ENCODE peak calls at places on chromosomes 5 and 9, in seven cellular contexts. One of them, this sample, is unnamed.

GRCh38 chr5:54243483-54244080 is 66.8 kb downstream of the ARL15 start:
- DNase-seq in H9: no peak
- DNase-seq in right cardiac atrium: no peak
- DNase-seq in sigmoid colon: no peak
- DNase-seq in neuronal stem cell: peak; percentile 27
- DNase-seq in endothelial cell of umbilical vein: peak; percentile 47
- DNase-seq in psoas muscle: no peak
- DNase-seq in this sample: no peak

GRCh38 chr5:167764650-167765289 is 526.7 kb upstream of the WWC1 start:
- DNase-seq in sigmoid colon: no peak
- DNase-seq in H9: peak; percentile 27
- DNase-seq in neuronal stem cell: no peak
- DNase-seq in psoas muscle: no peak
- DNase-seq in right cardiac atrium: no peak
- DNase-seq in endothelial cell of umbilical vein: no peak
- DNase-seq in this sample: no peak

GRCh38 chr5:9207820-9208418 is 338.0 kb downstream of the SEMA5A start:
- DNase-seq in neuronal stem cell: no peak
- DNase-seq in psoas muscle: no peak
- DNase-seq in endothelial cell of umbilical vein: peak; percentile 45
- DNase-seq in sigmoid colon: no peak
- DNase-seq in H9: no peak
- DNase-seq in right cardiac atrium: no peak
- DNase-seq in this sample: no peak

GRCh38 chr9:99824378-99825157 is 2.9 kb downstream of the NR4A3 start:
- DNase-seq in psoas muscle: peak; percentile 59
- DNase-seq in neuronal stem cell: peak; percentile 80
- DNase-seq in endothelial cell of umbilical vein: peak; percentile 12
- DNase-seq in sigmoid colon: peak; percentile 69
- DNase-seq in H9: peak; percentile 81
- DNase-seq in right cardiac atrium: peak; percentile 38
- DNase-seq in this sample: peak; percentile 57

GRCh38 chr9:124355032-124355940 is 60.0 kb downstream of the PSMB7 start:
- DNase-seq in psoas muscle: no peak
- DNase-seq in neuronal stem cell: no peak
- DNase-seq in H9: no peak
- DNase-seq in endothelial cell of umbilical vein: no peak
- DNase-seq in right cardiac atrium: no peak
- DNase-seq in sigmoid colon: no peak
- DNase-seq in this sample: no peak

GRCh38 chr5:174832811-174833210 is 108.4 kb downstream of the MSX2 start:
- DNase-seq in psoas muscle: no peak
- DNase-seq in endothelial cell of umbilical vein: no peak
- DNase-seq in H9: no peak
- DNase-seq in right cardiac atrium: no peak
- DNase-seq in sigmoid colon: no peak
- DNase-seq in neuronal stem cell: no peak
- DNase-seq in this sample: no peak

GRCh38 chr5:142727736-142728047 is 41.8 kb upstream of the FGF1 start:
- DNase-seq in right cardiac atrium: no peak
- DNase-seq in neuronal stem cell: no peak
- DNase-seq in H9: no peak
- DNase-seq in endothelial cell of umbilical vein: no peak
- DNase-seq in psoas muscle: no peak
- DNase-seq in sigmoid colon: no peak
- DNase-seq in this sample: no peak

GRCh38 chr9:75616841-75617566 is 273.5 kb upstream of the PCSK5 start:
- DNase-seq in right cardiac atrium: no peak
- DNase-seq in neuronal stem cell: peak; percentile 59
- DNase-seq in endothelial cell of umbilical vein: no peak
- DNase-seq in sigmoid colon: no peak
- DNase-seq in H9: no peak
- DNase-seq in psoas muscle: no peak
- DNase-seq in this sample: no peak

GRCh38 chr5:133930061-133930823 is 38.2 kb downstream of the C5orf15 start:
- DNase-seq in psoas muscle: no peak
- DNase-seq in endothelial cell of umbilical vein: no peak
- DNase-seq in right cardiac atrium: peak; percentile 71
- DNase-seq in H9: no peak
- DNase-seq in sigmoid colon: no peak
- DNase-seq in neuronal stem cell: no peak
- DNase-seq in this sample: no peak

GRCh38 chr5:27476356-27476988 is 438.1 kb upstream of the CDH9 start:
- DNase-seq in endothelial cell of umbilical vein: no peak
- DNase-seq in sigmoid colon: no peak
- DNase-seq in neuronal stem cell: no peak
- DNase-seq in right cardiac atrium: no peak
- DNase-seq in psoas muscle: no peak
- DNase-seq in H9: no peak
- DNase-seq in this sample: no peak

GRCh38 chr5:179805529-179806249 is 977 bp downstream of the MGAT4B start:
- DNase-seq in sigmoid colon: peak; percentile 77
- DNase-seq in endothelial cell of umbilical vein: peak; percentile 46
- DNase-seq in neuronal stem cell: no peak
- DNase-seq in H9: peak; percentile 34
- DNase-seq in right cardiac atrium: peak; percentile 59
- DNase-seq in psoas muscle: peak; percentile 78
- DNase-seq in this sample: peak; percentile 72

GRCh38 chr5:68398146-68398812 is 182.7 kb downstream of the PIK3R1 start:
- DNase-seq in neuronal stem cell: no peak
- DNase-seq in endothelial cell of umbilical vein: no peak
- DNase-seq in psoas muscle: no peak
- DNase-seq in sigmoid colon: no peak
- DNase-seq in H9: no peak
- DNase-seq in right cardiac atrium: no peak
- DNase-seq in this sample: no peak

GRCh38 chr5:71693828-71694427 is 25.1 kb upstream of the CARTPT start:
- DNase-seq in endothelial cell of umbilical vein: no peak
- DNase-seq in H9: peak; percentile 51
- DNase-seq in psoas muscle: no peak
- DNase-seq in right cardiac atrium: no peak
- DNase-seq in neuronal stem cell: no peak
- DNase-seq in sigmoid colon: no peak
- DNase-seq in this sample: no peak

GRCh38 chr9:122383992-122384461 is 13.2 kb downstream of the PTGS1 start:
- DNase-seq in right cardiac atrium: no peak
- DNase-seq in endothelial cell of umbilical vein: peak; percentile 52
- DNase-seq in psoas muscle: no peak
- DNase-seq in H9: no peak
- DNase-seq in neuronal stem cell: no peak
- DNase-seq in sigmoid colon: peak; percentile 46
- DNase-seq in this sample: no peak

GRCh38 chr9:122380293-122380692 is 9.5 kb downstream of the PTGS1 start:
- DNase-seq in sigmoid colon: no peak
- DNase-seq in H9: no peak
- DNase-seq in neuronal stem cell: no peak
- DNase-seq in psoas muscle: no peak
- DNase-seq in endothelial cell of umbilical vein: no peak
- DNase-seq in right cardiac atrium: no peak
- DNase-seq in this sample: no peak

GRCh38 chr9:122381206-122381950 is 10.6 kb downstream of the PTGS1 start:
- DNase-seq in endothelial cell of umbilical vein: no peak
- DNase-seq in psoas muscle: no peak
- DNase-seq in sigmoid colon: peak; percentile 62
- DNase-seq in right cardiac atrium: no peak
- DNase-seq in neuronal stem cell: no peak
- DNase-seq in H9: no peak
- DNase-seq in this sample: no peak

GRCh38 chr9:122386316-122386872 is 15.6 kb downstream of the PTGS1 start:
- DNase-seq in endothelial cell of umbilical vein: no peak
- DNase-seq in psoas muscle: no peak
- DNase-seq in H9: no peak
- DNase-seq in neuronal stem cell: no peak
- DNase-seq in sigmoid colon: peak; percentile 41
- DNase-seq in right cardiac atrium: no peak
- DNase-seq in this sample: no peak

DNA sequence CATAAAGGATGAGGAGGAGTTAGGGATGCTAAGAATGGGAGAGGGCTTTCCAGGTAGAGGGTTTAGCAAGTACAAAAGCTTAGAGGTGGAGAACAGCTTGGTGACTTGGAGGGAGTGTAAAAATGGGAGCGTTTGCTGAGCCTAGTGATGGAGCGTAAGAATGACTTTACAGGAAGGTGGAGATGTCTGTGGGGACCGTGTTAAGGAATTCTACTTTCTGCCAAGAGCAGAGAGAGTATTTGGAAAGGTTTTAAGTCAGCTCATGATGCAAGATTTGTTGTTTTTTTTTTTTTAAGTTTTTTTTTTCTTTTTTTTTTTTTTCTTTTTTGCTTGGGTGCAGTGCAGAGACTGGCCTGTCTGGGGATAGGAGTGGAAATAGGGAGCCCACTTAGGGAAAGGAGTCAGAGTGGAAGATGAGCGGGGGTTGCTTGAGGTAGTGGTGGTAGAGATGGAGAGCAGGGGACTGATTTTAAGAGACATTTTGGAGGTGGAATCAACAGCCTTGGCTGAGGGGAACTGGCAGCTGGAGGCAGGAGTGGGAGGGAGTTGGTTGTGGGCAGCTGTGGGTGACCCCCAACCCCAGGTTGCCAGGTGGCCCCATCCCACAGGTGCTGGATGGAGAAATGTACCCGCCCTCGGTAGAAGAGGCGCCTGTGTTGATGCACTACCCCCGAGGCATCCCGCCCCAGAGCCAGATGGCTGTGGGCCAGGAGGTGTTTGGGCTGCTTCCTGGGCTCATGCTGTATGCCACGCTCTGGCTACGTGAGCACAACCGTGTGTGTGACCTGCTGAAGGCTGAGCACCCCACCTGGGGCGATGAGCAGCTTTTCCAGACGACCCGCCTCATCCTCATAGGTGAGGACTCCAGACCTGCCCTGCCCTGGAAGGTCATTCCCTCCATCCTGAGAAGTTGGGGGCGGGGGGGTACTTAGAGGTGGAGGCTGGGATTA is 12.4 kb downstream of the PTGS1 start:
- DNase-seq in endothelial cell of umbilical vein: no peak
- DNase-seq in H9: no peak
- DNase-seq in neuronal stem cell: no peak
- DNase-seq in psoas muscle: no peak
- DNase-seq in right cardiac atrium: no peak
- DNase-seq in sigmoid colon: peak; percentile 79
- DNase-seq in this sample: no peak
- H3K27ac ChIP-seq in endothelial cell of umbilical vein: peak overlapping the region; percentile 19
- H3K27ac ChIP-seq in H9: no peak overlapping the region
- H3K27ac ChIP-seq in neuronal stem cell: no peak overlapping the region
- H3K27ac ChIP-seq in psoas muscle: no peak overlapping the region
- H3K27ac ChIP-seq in right cardiac atrium: no peak overlapping the region
- H3K27ac ChIP-seq in sigmoid colon: peak overlapping the region; percentile 66
- H3K27ac ChIP-seq in this sample: no peak overlapping the region

DNA sequence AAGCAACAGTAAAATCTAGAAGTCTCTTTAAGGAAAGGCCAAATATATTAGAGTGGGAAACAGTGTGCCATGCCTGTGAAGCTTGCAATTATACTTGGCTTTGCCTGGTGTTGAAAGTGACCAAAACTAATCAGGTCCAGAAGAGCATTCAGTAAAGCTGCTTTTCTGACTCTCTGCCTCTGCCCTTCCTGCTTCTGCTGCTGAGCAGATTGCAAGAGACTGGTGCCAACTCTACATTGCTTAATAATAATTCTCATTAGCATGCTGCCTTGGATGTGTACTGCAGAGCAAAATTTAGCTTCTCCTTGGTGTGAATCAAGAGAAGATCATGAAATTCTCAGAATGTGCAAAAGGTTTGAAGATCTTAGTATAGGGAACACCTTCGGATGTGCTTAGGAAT is 120.4 kb upstream of the RFX3 start:
- DNase-seq in right cardiac atrium: no peak
- DNase-seq in H9: no peak
- DNase-seq in endothelial cell of umbilical vein: no peak
- DNase-seq in sigmoid colon: no peak
- DNase-seq in neuronal stem cell: no peak
- DNase-seq in psoas muscle: no peak
- DNase-seq in this sample: no peak
- H3K27me3 ChIP-seq in right cardiac atrium: no peaks in the 10 kb centered on the region
- H3K27me3 ChIP-seq in H9: no peaks in the 10 kb centered on the region
- H3K27me3 ChIP-seq in endothelial cell of umbilical vein: no peaks in the 10 kb centered on the region
- H3K27me3 ChIP-seq in sigmoid colon: no peaks in the 10 kb centered on the region
- H3K27me3 ChIP-seq in neuronal stem cell: no peaks in the 10 kb centered on the region
- H3K27me3 ChIP-seq in psoas muscle: no peaks in the 10 kb centered on the region
- H3K27me3 ChIP-seq in this sample: no peaks in the 10 kb centered on the region

DNA sequence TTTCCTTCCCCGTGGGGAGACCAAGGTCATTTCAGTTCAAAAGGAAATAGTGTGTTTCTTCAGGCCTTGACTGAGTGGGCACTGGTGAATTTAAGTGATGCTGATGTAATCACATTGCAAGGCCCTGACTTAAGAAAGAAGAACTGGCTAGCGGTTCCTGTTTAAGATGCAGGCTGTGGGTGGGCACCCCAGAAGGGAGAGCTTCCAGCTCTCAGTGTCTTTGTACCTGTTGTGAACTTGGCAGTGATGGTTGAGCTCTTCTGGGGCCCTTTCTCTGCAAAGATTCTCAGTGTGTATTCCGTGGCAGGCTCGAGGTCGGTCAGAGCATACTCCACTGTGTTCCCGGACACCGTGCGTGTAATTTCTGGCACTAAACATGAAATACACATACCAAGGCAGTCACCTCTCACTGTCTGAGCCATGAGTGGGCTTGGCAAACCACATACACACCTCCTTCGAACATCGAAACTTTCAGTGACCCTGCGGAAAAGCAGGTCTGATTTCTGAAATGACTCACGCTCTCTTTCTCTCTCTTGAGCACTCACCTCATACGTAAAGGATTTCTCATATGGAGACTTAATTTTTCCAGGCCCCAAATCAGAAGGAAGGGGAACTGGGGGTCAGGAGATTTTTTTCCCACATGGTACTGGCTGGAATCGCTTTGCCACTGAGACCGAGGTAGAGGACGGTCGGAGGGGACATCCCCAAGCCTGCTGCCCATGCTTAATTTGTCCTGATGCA is 81.9 kb downstream of the TNC start:
- DNase-seq in right cardiac atrium: no peak
- DNase-seq in H9: no peak
- DNase-seq in endothelial cell of umbilical vein: no peak
- DNase-seq in neuronal stem cell: no peak
- DNase-seq in sigmoid colon: no peak
- DNase-seq in psoas muscle: no peak
- DNase-seq in this sample: no peak
- H3K27ac ChIP-seq in right cardiac atrium: peak overlapping the region; percentile 26
- H3K27ac ChIP-seq in H9: no peak overlapping the region
- H3K27ac ChIP-seq in endothelial cell of umbilical vein: no peak overlapping the region
- H3K27ac ChIP-seq in neuronal stem cell: no peak overlapping the region
- H3K27ac ChIP-seq in sigmoid colon: peak overlapping the region; percentile 90
- H3K27ac ChIP-seq in psoas muscle: no peak overlapping the region
- H3K27ac ChIP-seq in this sample: no peak overlapping the region

DNA sequence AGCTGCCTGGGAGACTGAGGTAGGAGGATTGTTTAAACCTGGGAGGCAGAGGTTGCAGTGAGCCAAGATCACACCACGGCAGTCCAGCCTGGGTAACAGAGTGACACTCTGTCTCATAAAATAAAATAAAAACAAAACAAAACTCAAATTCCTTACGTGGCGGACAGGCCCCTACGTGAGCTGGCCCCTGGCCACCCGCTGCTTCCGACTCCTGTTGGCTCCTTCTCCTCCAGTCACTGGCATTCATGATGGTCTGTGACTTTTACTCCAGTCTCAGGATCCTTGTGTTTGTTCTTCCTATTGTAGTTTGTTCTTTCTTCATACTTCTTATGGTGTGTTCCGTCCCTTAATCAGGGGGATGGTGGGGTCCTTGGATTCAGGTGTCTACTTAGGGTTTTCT is 28.5 kb upstream of the ZFR start:
- DNase-seq in H9: no peak
- DNase-seq in right cardiac atrium: no peak
- DNase-seq in neuronal stem cell: no peak
- DNase-seq in psoas muscle: no peak
- DNase-seq in endothelial cell of umbilical vein: no peak
- DNase-seq in sigmoid colon: no peak
- DNase-seq in this sample: no peak
- H3K27me3 ChIP-seq in H9: no peaks in the 10 kb centered on the region
- H3K27me3 ChIP-seq in right cardiac atrium: no peaks in the 10 kb centered on the region
- H3K27me3 ChIP-seq in neuronal stem cell: peaks cover 7% of the 10 kb centered on the region
- H3K27me3 ChIP-seq in psoas muscle: no peaks in the 10 kb centered on the region
- H3K27me3 ChIP-seq in endothelial cell of umbilical vein: peaks cover 4% of the 10 kb centered on the region
- H3K27me3 ChIP-seq in sigmoid colon: no peaks in the 10 kb centered on the region
- H3K27me3 ChIP-seq in this sample: no peaks in the 10 kb centered on the region